ENCODE peak calls at places on chromosomes 16 and 17, in ten cellular contexts. S, W, G, V, T, P, H, N, Q and O are unnamed samples.

GRCh38 chr16:67533024-67533560 is 4.5 kb downstream of the RIPOR1 start:
- DNase-seq in V (no peak), P (no peak), W (no peak), G (no peak), N (no peak), H (no peak), S (no peak), T (no peak), Q (no peak), O (no peak)

GRCh38 chr16:73176577-73177013 is 128.7 kb upstream of the ZFHX3 start:
- DNase-seq in T (no peak), V (no peak), N (no peak), H (no peak), W (no peak), Q (peak), G (no peak), S (no peak), P (peak), O (no peak)

GRCh38 chr16:25107466-25107792 is 4.1 kb upstream of the LCMT1 start:
- DNase-seq in Q (no peak), N (no peak), H (no peak), G (no peak), V (no peak), W (no peak), T (no peak), P (no peak), S (no peak), O (no peak)

GRCh38 chr17:81396722-81397313 is 1.6 kb downstream of the BAHCC1 start:
- DNase-seq in T (no peak), G (peak), Q (peak), W (no peak), N (peak), H (peak), P (peak), S (peak), V (peak), O (peak)

GRCh38 chr16:17277981-17278381 is 192.8 kb downstream of the XYLT1 start:
- DNase-seq in P (no peak), N (no peak), G (no peak), T (no peak), S (no peak), V (peak), W (peak), H (peak), Q (peak), O (peak)

GRCh38 chr17:40399185-40399584 is 18.5 kb downstream of the TOP2A start:
- DNase-seq in P (peak), N (peak), Q (peak), V (peak), T (no peak), H (no peak), G (peak), W (peak), S (peak), O (no peak)

GRCh38 chr17:17877548-17878358 is 41.0 kb upstream of the SREBF1 start:
- DNase-seq in G (no peak), T (peak), N (no peak), W (no peak), V (peak), Q (peak), P (no peak), H (no peak), S (peak), O (peak)

GRCh38 chr17:40530988-40531971 is 29.9 kb upstream of the TNS4 start:
- DNase-seq in Q (no peak), T (no peak), V (no peak), P (no peak), N (no peak), W (peak), G (no peak), S (no peak), H (no peak), O (no peak)

GRCh38 chr16:50209548-50210265 is 56.6 kb downstream of the TENT4B start:
- DNase-seq in V (no peak), T (no peak), P (no peak), Q (peak), N (no peak), G (no peak), W (no peak), S (no peak), H (no peak), O (peak)

GRCh38 chr16:74936902-74937560 is 47.9 kb downstream of the WDR59 start:
- DNase-seq in P (peak), T (no peak), H (no peak), S (no peak), Q (peak), V (no peak), G (no peak), W (peak), N (peak), O (no peak)

GRCh38 chr16:46775214-46775613 is 27.1 kb upstream of the MYLK3 start:
- DNase-seq in W (no peak), P (no peak), T (no peak), G (no peak), N (no peak), S (no peak), H (no peak), Q (no peak), V (no peak), O (no peak)

GRCh38 chr17:66543526-66543925 is 241.1 kb downstream of the PRKCA start:
- DNase-seq in G (no peak), V (no peak), Q (peak), S (no peak), N (no peak), T (no peak), W (no peak), P (no peak), H (no peak), O (no peak)

GRCh38 chr17:8785547-8786412 is 13.4 kb downstream of the MFSD6L start:
- DNase-seq in V (peak), G (peak), N (peak), W (peak), Q (peak), P (no peak), T (peak), H (peak), S (peak), O (peak)

GRCh38 chr17:68600123-68600880 is 865 bp downstream of the FAM20A start:
- DNase-seq in W (no peak), S (no peak), H (peak), V (peak), G (no peak), P (no peak), N (no peak), T (peak), Q (peak), O (peak)

GRCh38 chr17:32627233-32628008 is 140.6 kb downstream of the CDK5R1 start:
- DNase-seq in P (no peak), N (no peak), Q (no peak), H (no peak), T (no peak), W (no peak), S (peak), V (peak), G (peak), O (no peak)

GRCh38 chr16:82835487-82836160 is 208.9 kb downstream of the CDH13 start:
- DNase-seq in S (no peak), H (no peak), T (no peak), P (no peak), G (no peak), V (no peak), Q (no peak), W (no peak), N (no peak), O (no peak)

GRCh38 chr17:18228176-18228682 is 2.8 kb downstream of the LLGL1 start:
- DNase-seq in W (no peak), G (no peak), H (no peak), V (no peak), Q (no peak), S (no peak), N (no peak), P (no peak), T (no peak), O (no peak)

GRCh38 chr17:73650617-73651200 is 6.5 kb upstream of the SDK2 start:
- DNase-seq in P (no peak), Q (no peak), S (no peak), G (no peak), T (peak), V (no peak), N (no peak), H (no peak), W (no peak), O (no peak)

GRCh38 chr17:27338536-27338985 is 44.6 kb downstream of the WSB1 start:
- DNase-seq in W (peak), N (no peak), P (no peak), H (no peak), V (no peak), S (no peak), G (no peak), Q (no peak), T (no peak), O (no peak)

GRCh38 chr17:66533572-66533971 is 231.2 kb downstream of the PRKCA start:
- DNase-seq in N (peak), H (peak), V (no peak), S (no peak), G (no peak), T (no peak), Q (no peak), W (no peak), P (no peak), O (no peak)

GRCh38 chr17:34668206-34668605 is 88.8 kb downstream of the TMEM132E start:
- DNase-seq in T (no peak), W (no peak), V (no peak), S (no peak), G (no peak), P (no peak), Q (no peak), H (no peak), N (no peak), O (no peak)

GRCh38 chr17:39165844-39166349 is at the start of gene ARL5C:
- DNase-seq in W (no peak), P (no peak), Q (no peak), N (no peak), H (no peak), T (no peak), V (no peak), S (no peak), G (no peak), O (no peak)

GRCh38 chr16:73885319-73885718 is 411.3 kb upstream of the PSMD7 start:
- DNase-seq in N (no peak), V (no peak), W (no peak), S (no peak), T (no peak), H (no peak), P (no peak), G (no peak), Q (no peak), O (no peak)

GRCh38 chr17:57463103-57463885 is 207.0 kb downstream of the MSI2 start:
- DNase-seq in W (peak), T (no peak), V (no peak), P (peak), H (no peak), S (no peak), G (no peak), N (peak), Q (peak), O (peak)

GRCh38 chr17:61279476-61280145 is 120.0 kb upstream of the TBX2 start:
- DNase-seq in N (no peak), T (no peak), Q (no peak), P (no peak), H (no peak), W (no peak), G (no peak), V (no peak), S (no peak), O (no peak)